ENCODE peak calls at places on chromosomes 7 and 10, in five cellular contexts. One of them, this sample, is unnamed.

GRCh38 chr10:88791924-88792323 is 10.6 kb upstream of the LIPM start:
- DNase-seq in lower lobe of right lung: no peak
- DNase-seq in brain microvascular endothelial cell: peak; percentile 35
- DNase-seq in A549: peak; percentile 39
- DNase-seq in AG04450: no peak
- DNase-seq in this sample: no peak

GRCh38 chr10:17805921-17806577 is 3.1 kb upstream of the MRC1 start:
- DNase-seq in lower lobe of right lung: no peak
- DNase-seq in brain microvascular endothelial cell: no peak
- DNase-seq in A549: no peak
- DNase-seq in AG04450: no peak
- DNase-seq in this sample: no peak

GRCh38 chr7:85405503-85405902 is 218.6 kb upstream of the SEMA3D start:
- DNase-seq in lower lobe of right lung: no peak
- DNase-seq in brain microvascular endothelial cell: no peak
- DNase-seq in A549: no peak
- DNase-seq in AG04450: no peak
- DNase-seq in this sample: no peak

GRCh38 chr10:6748981-6749630 is 169.0 kb upstream of the PRKCQ start:
- DNase-seq in lower lobe of right lung: no peak
- DNase-seq in brain microvascular endothelial cell: peak; percentile 7
- DNase-seq in A549: no peak
- DNase-seq in AG04450: no peak
- DNase-seq in this sample: no peak

GRCh38 chr10:79923669-79924068 is 25.2 kb downstream of the SFTPD start:
- DNase-seq in lower lobe of right lung: no peak
- DNase-seq in brain microvascular endothelial cell: no peak
- DNase-seq in A549: no peak
- DNase-seq in AG04450: no peak
- DNase-seq in this sample: no peak

GRCh38 chr10:60911216-60911615 is 32.8 kb downstream of the RHOBTB1 start:
- DNase-seq in lower lobe of right lung: no peak
- DNase-seq in brain microvascular endothelial cell: no peak
- DNase-seq in A549: no peak
- DNase-seq in AG04450: no peak
- DNase-seq in this sample: no peak

GRCh38 chr7:116863168-116863670 is 832 bp downstream of the CAPZA2 start:
- DNase-seq in lower lobe of right lung: peak; percentile 48
- DNase-seq in brain microvascular endothelial cell: peak; percentile 15
- DNase-seq in A549: peak; percentile 28
- DNase-seq in AG04450: no peak
- DNase-seq in this sample: no peak

GRCh38 chr7:45221896-45222604 is 64.5 kb downstream of the RAMP3 start:
- DNase-seq in lower lobe of right lung: no peak
- DNase-seq in brain microvascular endothelial cell: no peak
- DNase-seq in A549: no peak
- DNase-seq in AG04450: no peak
- DNase-seq in this sample: no peak

GRCh38 chr10:118031351-118032075 is 15.2 kb downstream of the RAB11FIP2 start:
- DNase-seq in lower lobe of right lung: no peak
- DNase-seq in brain microvascular endothelial cell: no peak
- DNase-seq in A549: no peak
- DNase-seq in AG04450: no peak
- DNase-seq in this sample: no peak

GRCh38 chr10:8659982-8660381 is 605.5 kb downstream of the GATA3 start:
- DNase-seq in lower lobe of right lung: no peak
- DNase-seq in brain microvascular endothelial cell: no peak
- DNase-seq in A549: no peak
- DNase-seq in AG04450: no peak
- DNase-seq in this sample: no peak

GRCh38 chr7:67589178-67589577 is 592.5 kb downstream of the TYW1 start:
- DNase-seq in lower lobe of right lung: no peak
- DNase-seq in brain microvascular endothelial cell: no peak
- DNase-seq in A549: no peak
- DNase-seq in AG04450: no peak
- DNase-seq in this sample: no peak

GRCh38 chr10:14592566-14592965 is 182.1 kb downstream of the FAM107B start:
- DNase-seq in lower lobe of right lung: no peak
- DNase-seq in brain microvascular endothelial cell: no peak
- DNase-seq in A549: no peak
- DNase-seq in AG04450: no peak
- DNase-seq in this sample: no peak

GRCh38 chr7:106523482-106523881 is 137.5 kb downstream of the CCDC71L start:
- DNase-seq in lower lobe of right lung: no peak
- DNase-seq in brain microvascular endothelial cell: no peak
- DNase-seq in A549: no peak
- DNase-seq in AG04450: no peak
- DNase-seq in this sample: no peak

GRCh38 chr7:106522691-106523090 is 138.3 kb downstream of the CCDC71L start:
- DNase-seq in lower lobe of right lung: no peak
- DNase-seq in brain microvascular endothelial cell: no peak
- DNase-seq in A549: no peak
- DNase-seq in AG04450: no peak
- DNase-seq in this sample: no peak

GRCh38 chr7:106518986-106519385 is 142.0 kb downstream of the CCDC71L start:
- DNase-seq in lower lobe of right lung: no peak
- DNase-seq in brain microvascular endothelial cell: no peak
- DNase-seq in A549: no peak
- DNase-seq in AG04450: no peak
- DNase-seq in this sample: no peak

GRCh38 chr7:106521541-106521940 is 139.4 kb downstream of the CCDC71L start:
- DNase-seq in lower lobe of right lung: no peak
- DNase-seq in brain microvascular endothelial cell: no peak
- DNase-seq in A549: no peak
- DNase-seq in AG04450: no peak
- DNase-seq in this sample: no peak

DNA sequence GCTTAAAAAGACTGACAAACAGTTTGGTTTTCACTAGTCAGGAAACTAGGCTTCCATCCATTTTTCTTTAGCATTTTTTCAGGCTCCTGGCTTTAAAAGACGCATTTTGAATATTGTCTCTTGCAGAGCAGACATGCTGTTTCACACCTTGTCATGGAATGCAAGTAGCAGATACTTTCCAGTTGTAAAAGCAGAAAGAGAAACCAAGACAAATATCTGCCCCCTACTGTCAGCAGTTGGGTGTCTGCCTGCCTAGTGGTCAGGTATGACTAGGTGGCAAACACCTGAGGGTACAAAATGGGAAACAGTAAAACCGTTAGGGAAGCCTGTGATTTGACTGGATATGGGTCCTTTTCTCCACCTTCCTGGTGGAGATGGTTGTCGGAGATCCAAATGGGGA is 139.8 kb downstream of the CCDC71L start:
- DNase-seq in lower lobe of right lung: no peak
- DNase-seq in brain microvascular endothelial cell: no peak
- DNase-seq in A549: no peak
- DNase-seq in AG04450: no peak
- DNase-seq in this sample: no peak
- TF ChIP-seq CTCF in lower lobe of right lung: no peak
- TF ChIP-seq CTCF in brain microvascular endothelial cell: peak; percentile 21
- TF ChIP-seq CTCF in A549: no peak
- TF ChIP-seq CTCF in AG04450: no peak
- TF ChIP-seq CTCF in this sample: no peak

DNA sequence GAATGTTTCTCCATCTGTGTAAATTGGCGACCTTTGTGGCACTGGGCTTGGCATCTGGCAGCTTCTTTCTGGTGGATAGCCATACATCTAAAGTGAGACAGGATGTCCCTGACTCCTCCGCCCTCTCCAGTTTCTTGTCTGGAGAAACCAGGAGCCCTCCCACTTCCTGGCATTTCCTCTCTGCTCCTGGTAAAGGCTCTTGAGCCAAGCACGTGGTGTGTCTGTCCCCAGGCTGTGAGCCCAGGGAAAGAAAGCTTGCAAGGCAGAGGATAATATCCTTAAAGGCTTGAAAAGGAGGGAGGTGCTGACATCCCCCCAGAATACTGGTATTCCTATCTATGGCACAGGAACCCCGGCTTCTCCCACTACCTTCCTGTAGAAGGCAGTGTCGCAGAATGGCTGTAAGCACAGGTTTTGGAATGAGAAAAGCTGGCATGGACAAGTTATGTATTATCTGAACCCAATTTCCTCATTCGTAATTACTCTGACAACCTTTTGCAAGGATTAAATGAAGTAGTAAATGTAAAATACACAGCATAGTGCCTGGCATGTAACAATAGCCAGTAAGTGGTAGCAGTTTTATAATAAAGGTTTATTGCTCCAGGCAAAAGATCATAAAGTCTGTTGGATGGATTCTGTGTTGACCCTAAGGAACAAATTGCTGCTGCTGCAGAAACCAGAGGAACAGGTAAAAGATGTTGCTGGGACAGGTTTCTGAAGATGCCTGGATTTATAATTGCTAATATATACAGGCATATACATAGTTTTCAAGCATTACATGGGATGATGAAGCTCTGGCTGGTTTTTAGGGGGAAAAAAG is 11.8 kb upstream of the ACSL5 start:
- DNase-seq in lower lobe of right lung: peak; percentile 61
- DNase-seq in brain microvascular endothelial cell: no peak
- DNase-seq in A549: no peak
- DNase-seq in AG04450: no peak
- DNase-seq in this sample: no peak
- TF ChIP-seq CTCF in lower lobe of right lung: no peak
- TF ChIP-seq CTCF in brain microvascular endothelial cell: peak; percentile 7
- TF ChIP-seq CTCF in A549: no peak
- TF ChIP-seq CTCF in AG04450: no peak
- TF ChIP-seq CTCF in this sample: no peak

GRCh38 chr7:114540291-114540690 is 125.7 kb downstream of the FOXP2 start:
- DNase-seq in lower lobe of right lung: no peak
- DNase-seq in brain microvascular endothelial cell: no peak
- DNase-seq in A549: no peak
- DNase-seq in AG04450: no peak
- DNase-seq in this sample: no peak

GRCh38 chr7:114534957-114535356 is 120.3 kb downstream of the FOXP2 start:
- DNase-seq in lower lobe of right lung: no peak
- DNase-seq in brain microvascular endothelial cell: no peak
- DNase-seq in A549: no peak
- DNase-seq in AG04450: no peak
- DNase-seq in this sample: no peak

DNA sequence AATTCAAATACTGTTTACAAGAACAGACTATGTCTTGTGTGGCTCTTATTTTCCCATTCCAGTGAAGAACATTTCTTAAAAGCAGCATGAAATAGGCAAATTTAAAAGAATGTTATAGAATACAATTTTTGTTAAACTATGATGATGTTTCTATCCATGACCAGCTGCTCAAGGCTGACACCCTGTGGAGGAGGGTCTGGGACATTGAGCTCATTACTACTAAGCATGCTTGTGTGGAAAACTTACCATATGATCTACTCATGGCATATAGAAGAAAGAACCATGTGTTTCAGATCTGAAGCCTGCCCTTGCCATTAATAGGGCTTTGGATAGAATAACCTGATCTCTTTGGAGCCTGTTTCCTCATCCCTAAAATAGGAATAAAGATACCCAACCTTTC is 125.0 kb downstream of the FOXP2 start:
- DNase-seq in lower lobe of right lung: no peak
- DNase-seq in brain microvascular endothelial cell: peak; percentile 55
- DNase-seq in A549: no peak
- DNase-seq in AG04450: no peak
- DNase-seq in this sample: no peak
- TF ChIP-seq CTCF in lower lobe of right lung: no peak
- TF ChIP-seq CTCF in brain microvascular endothelial cell: peak; percentile 81
- TF ChIP-seq CTCF in A549: peak; percentile 42
- TF ChIP-seq CTCF in AG04450: peak; percentile 68
- TF ChIP-seq CTCF in this sample: no peak

GRCh38 chr10:81018898-81019890 is 481.5 kb downstream of the SH2D4B start:
- DNase-seq in lower lobe of right lung: no peak
- DNase-seq in brain microvascular endothelial cell: peak; percentile 32
- DNase-seq in A549: peak; percentile 20
- DNase-seq in AG04450: no peak
- DNase-seq in this sample: no peak
- TF ChIP-seq CTCF in lower lobe of right lung: peak; percentile 56
- TF ChIP-seq CTCF in brain microvascular endothelial cell: peak; percentile 84
- TF ChIP-seq CTCF in A549: peak; percentile 68
- TF ChIP-seq CTCF in AG04450: peak; percentile 48
- TF ChIP-seq CTCF in this sample: no peak